ENCODE peak calls at places on chromosomes 1 and 21, in six cellular contexts. One of them, this sample, is unnamed.

GRCh38 chr1:47023268-47024137 is at the start of gene CYP4X1:
- DNase-seq in RWPE1: no peak
- DNase-seq in upper lobe of right lung: peak; percentile 72
- DNase-seq in iris pigment epithelial cell: peak; percentile 16
- DNase-seq in left cardiac atrium: peak; percentile 57
- DNase-seq in gastrocnemius medialis: peak; percentile 4
- DNase-seq in this sample: no peak

GRCh38 chr21:27831821-27832569 is 865.1 kb upstream of the ADAMTS5 start:
- DNase-seq in RWPE1: no peak
- DNase-seq in upper lobe of right lung: no peak
- DNase-seq in iris pigment epithelial cell: peak; percentile 84
- DNase-seq in left cardiac atrium: no peak
- DNase-seq in gastrocnemius medialis: no peak
- DNase-seq in this sample: no peak

GRCh38 chr1:12230549-12231275 is 882 bp downstream of the VPS13D start:
- DNase-seq in RWPE1: no peak
- DNase-seq in upper lobe of right lung: peak; percentile 89
- DNase-seq in iris pigment epithelial cell: peak; percentile 17
- DNase-seq in left cardiac atrium: peak; percentile 70
- DNase-seq in gastrocnemius medialis: peak; percentile 68
- DNase-seq in this sample: no peak

GRCh38 chr1:63920154-63921117 is 146.6 kb downstream of the ROR1 start:
- DNase-seq in RWPE1: peak; percentile 36
- DNase-seq in upper lobe of right lung: no peak
- DNase-seq in iris pigment epithelial cell: peak; percentile 96
- DNase-seq in left cardiac atrium: no peak
- DNase-seq in gastrocnemius medialis: no peak
- DNase-seq in this sample: no peak

GRCh38 chr1:84327830-84328229 is 26.3 kb downstream of the SAMD13 start:
- DNase-seq in RWPE1: no peak
- DNase-seq in upper lobe of right lung: no peak
- DNase-seq in iris pigment epithelial cell: no peak
- DNase-seq in left cardiac atrium: no peak
- DNase-seq in gastrocnemius medialis: no peak
- DNase-seq in this sample: no peak

GRCh38 chr21:32819702-32820101 is 48.1 kb upstream of the PAXBP1 start:
- DNase-seq in RWPE1: no peak
- DNase-seq in upper lobe of right lung: no peak
- DNase-seq in iris pigment epithelial cell: peak; percentile 54
- DNase-seq in left cardiac atrium: peak; percentile 49
- DNase-seq in gastrocnemius medialis: peak; percentile 7
- DNase-seq in this sample: no peak

GRCh38 chr1:80023366-80023765 is 1016.8 kb upstream of the ADGRL4 start:
- DNase-seq in RWPE1: no peak
- DNase-seq in upper lobe of right lung: no peak
- DNase-seq in iris pigment epithelial cell: no peak
- DNase-seq in left cardiac atrium: no peak
- DNase-seq in gastrocnemius medialis: no peak
- DNase-seq in this sample: no peak

GRCh38 chr21:44919913-44920693 is 596 bp downstream of the ITGB2 start:
- DNase-seq in RWPE1: no peak
- DNase-seq in upper lobe of right lung: peak; percentile 64
- DNase-seq in iris pigment epithelial cell: no peak
- DNase-seq in left cardiac atrium: peak; percentile 11
- DNase-seq in gastrocnemius medialis: no peak
- DNase-seq in this sample: no peak

GRCh38 chr1:39262802-39263201 is 58.3 kb downstream of the MACF1 start:
- DNase-seq in RWPE1: no peak
- DNase-seq in upper lobe of right lung: no peak
- DNase-seq in iris pigment epithelial cell: peak; percentile 41
- DNase-seq in left cardiac atrium: no peak
- DNase-seq in gastrocnemius medialis: no peak
- DNase-seq in this sample: no peak

GRCh38 chr1:238628130-238628529 is 737.4 kb upstream of the ZP4 start:
- DNase-seq in RWPE1: no peak
- DNase-seq in upper lobe of right lung: no peak
- DNase-seq in iris pigment epithelial cell: peak; percentile 46
- DNase-seq in left cardiac atrium: no peak
- DNase-seq in gastrocnemius medialis: no peak
- DNase-seq in this sample: no peak

GRCh38 chr1:225655509-225656258 is 2.8 kb upstream of the ENAH start:
- DNase-seq in RWPE1: peak; percentile 94
- DNase-seq in upper lobe of right lung: no peak
- DNase-seq in iris pigment epithelial cell: peak; percentile 99
- DNase-seq in left cardiac atrium: peak; percentile 68
- DNase-seq in gastrocnemius medialis: peak; percentile 38
- DNase-seq in this sample: no peak

GRCh38 chr1:15851251-15852035 is 3.9 kb downstream of the SPEN start:
- DNase-seq in RWPE1: no peak
- DNase-seq in upper lobe of right lung: no peak
- DNase-seq in iris pigment epithelial cell: no peak
- DNase-seq in left cardiac atrium: no peak
- DNase-seq in gastrocnemius medialis: no peak
- DNase-seq in this sample: no peak

This sample was measured in WERI-Rb-1.